ENCODE peak calls at places on chromosomes 12 and 14, in four cellular contexts. E, N, P and G are unnamed samples.

GRCh38 chr12:109896188-109896587 is 3.9 kb upstream of the TCHP start:
- DNase-seq in E (no peak), P (no peak), N (no peak), G (no peak)

GRCh38 chr12:57474430-57474829 is 5.2 kb downstream of the ARHGAP9 start:
- DNase-seq in N (no peak), P (no peak), E (no peak), G (no peak)

GRCh38 chr12:50665170-50665569 is 98.7 kb upstream of the ATF1 start:
- DNase-seq in P (no peak), E (no peak), N (no peak), G (no peak)

GRCh38 chr14:38255673-38256357 is at the start of gene CLEC14A:
- DNase-seq in N (no peak), E (peak), P (peak), G (peak)

GRCh38 chr12:20520572-20520971 is 152.2 kb downstream of the PDE3A start:
- DNase-seq in E (no peak), P (no peak), N (no peak), G (no peak)

GRCh38 chr14:100878271-100879146 is 25.0 kb downstream of the RTL1 start:
- DNase-seq in N (no peak), E (no peak), P (no peak), G (no peak)

GRCh38 chr14:87529081-87529480 is 463.9 kb downstream of the GALC start:
- DNase-seq in P (no peak), E (peak), N (no peak), G (no peak)

GRCh38 chr12:121797937-121798801 is 4.7 kb upstream of the RHOF start:
- DNase-seq in E (peak), N (peak), P (peak), G (no peak)

GRCh38 chr14:54133896-54134295 is 177.3 kb upstream of the BMP4 start:
- DNase-seq in E (no peak), P (no peak), N (peak), G (no peak)

GRCh38 chr14:61250063-61250462 is 31.1 kb downstream of the TMEM30B start:
- DNase-seq in P (no peak), N (no peak), E (no peak), G (no peak)

GRCh38 chr14:76759589-76759988 is 1.7 kb upstream of the VASH1 start:
- DNase-seq in E (no peak), N (no peak), P (no peak), G (no peak)

GRCh38 chr12:121364657-121365265 is 12.6 kb upstream of the ANAPC5 start:
- DNase-seq in P (no peak), N (peak), E (no peak), G (no peak)

GRCh38 chr12:39103552-39104165 is 198.3 kb upstream of the CPNE8 start:
- DNase-seq in E (peak), N (no peak), P (no peak), G (no peak)

DNA sequence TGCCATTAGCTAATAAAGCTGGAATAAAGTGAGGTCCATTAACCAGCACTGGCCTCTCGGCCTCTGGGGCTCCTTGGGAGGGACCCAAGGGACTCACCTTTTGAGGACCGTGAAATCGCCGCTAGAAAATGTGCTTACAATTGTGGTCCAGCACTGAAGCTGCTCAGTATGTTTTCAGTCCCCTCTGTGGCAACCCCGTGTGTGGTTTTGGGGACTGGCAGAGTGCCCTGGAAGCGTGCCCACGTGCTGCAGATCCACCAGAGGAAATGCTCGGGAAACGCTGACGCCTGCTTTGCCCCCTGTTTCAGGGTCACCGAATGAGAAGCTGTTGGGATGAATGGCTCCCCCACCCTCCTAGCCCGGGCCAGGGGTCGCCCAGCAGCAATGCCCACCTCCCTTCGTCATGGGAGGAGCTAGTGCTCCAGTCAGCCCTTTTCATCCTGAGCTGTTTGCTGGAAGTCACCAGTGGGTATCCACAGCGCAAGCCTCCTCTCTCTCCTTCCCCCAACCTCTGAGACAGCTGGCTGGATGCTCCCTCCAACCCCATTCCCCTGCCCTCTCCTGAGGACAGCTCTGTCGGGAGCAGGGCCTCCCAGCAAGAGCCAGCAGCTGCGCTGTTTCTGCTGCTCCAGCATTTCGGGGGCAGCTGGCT is 33.1 kb upstream of the PPP1R13B start:
- DNase-seq in P (peak), N (peak), E (no peak), G (peak)
- H3K4me3 ChIP-seq in P (peak), N (no peak), E (no peak), G (peak)

GRCh38 chr12:601976-602699 is 61.1 kb downstream of the NINJ2 start:
- DNase-seq in E (no peak), P (no peak), N (no peak), G (no peak)

GRCh38 chr12:602700-603068 is 60.6 kb downstream of the NINJ2 start:
- DNase-seq in N (no peak), P (no peak), E (no peak), G (no peak)

GRCh38 chr12:599756-600155 is 63.5 kb downstream of the NINJ2 start:
- DNase-seq in N (no peak), E (no peak), P (peak), G (no peak)

GRCh38 chr12:593396-593976 is 69.8 kb downstream of the NINJ2 start:
- DNase-seq in E (no peak), N (no peak), P (no peak), G (no peak)

DNA sequence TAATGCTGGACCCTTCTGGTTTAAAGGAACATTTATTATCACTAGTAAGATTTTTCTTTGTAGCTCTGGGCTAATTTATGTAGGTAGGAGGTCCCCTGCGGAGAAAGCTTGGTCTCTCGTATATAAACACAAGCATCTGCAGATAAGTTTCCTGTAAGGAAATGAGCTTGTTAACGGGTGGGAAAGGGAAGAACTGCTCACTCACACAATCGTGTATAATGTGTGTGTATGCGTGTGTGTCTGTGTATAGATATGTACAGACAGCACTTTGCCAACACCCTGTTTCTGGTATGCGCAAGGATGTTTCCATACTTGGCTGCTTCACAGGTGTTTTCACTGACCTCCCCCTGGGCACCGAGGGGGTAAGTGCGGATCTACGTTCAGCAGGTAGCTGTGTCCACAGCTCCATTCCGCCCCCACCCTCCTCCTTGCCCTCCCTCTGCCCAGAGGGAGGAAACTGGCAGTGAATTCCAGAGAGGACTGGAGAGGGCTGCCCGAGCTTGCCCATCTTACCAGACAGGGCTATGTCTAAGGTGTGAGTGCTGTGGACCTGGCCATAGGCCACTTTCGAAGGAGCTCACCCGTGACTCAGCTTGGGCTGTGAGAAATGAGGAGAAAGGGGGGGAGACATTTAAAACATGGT is 65.2 kb downstream of the NINJ2 start:
- DNase-seq in E (no peak), N (no peak), P (no peak), G (no peak)
- TF ChIP-seq CTCF in E (no peak), N (no peak), P (no peak), G (no peak)

GRCh38 chr14:32896979-32897723 is 41.5 kb upstream of the NPAS3 start:
- DNase-seq in P (no peak), N (peak), E (no peak), G (no peak)
- H3K4me3 ChIP-seq in P (peak), N (peak), E (no peak), G (peak)

GRCh38 chr14:20802341-20803084 is at the start of gene RNASE1:
- DNase-seq in E (no peak), P (no peak), N (no peak), G (peak)
- TF ChIP-seq CTCF in E (no peak), P (no peak), N (no peak), G (no peak)

GRCh38 chr14:50083467-50084337 is 32.7 kb downstream of the VCPKMT start:
- DNase-seq in P (peak), E (no peak), N (peak), G (no peak)

GRCh38 chr14:50082308-50082742 is 34.0 kb downstream of the VCPKMT start:
- DNase-seq in P (no peak), E (no peak), N (no peak), G (no peak)

GRCh38 chr14:50084666-50085065 is 31.7 kb downstream of the VCPKMT start:
- DNase-seq in E (no peak), P (no peak), N (no peak), G (no peak)

GRCh38 chr14:50085570-50086315 is 30.6 kb downstream of the VCPKMT start:
- DNase-seq in P (no peak), E (no peak), N (peak), G (no peak)

DNA sequence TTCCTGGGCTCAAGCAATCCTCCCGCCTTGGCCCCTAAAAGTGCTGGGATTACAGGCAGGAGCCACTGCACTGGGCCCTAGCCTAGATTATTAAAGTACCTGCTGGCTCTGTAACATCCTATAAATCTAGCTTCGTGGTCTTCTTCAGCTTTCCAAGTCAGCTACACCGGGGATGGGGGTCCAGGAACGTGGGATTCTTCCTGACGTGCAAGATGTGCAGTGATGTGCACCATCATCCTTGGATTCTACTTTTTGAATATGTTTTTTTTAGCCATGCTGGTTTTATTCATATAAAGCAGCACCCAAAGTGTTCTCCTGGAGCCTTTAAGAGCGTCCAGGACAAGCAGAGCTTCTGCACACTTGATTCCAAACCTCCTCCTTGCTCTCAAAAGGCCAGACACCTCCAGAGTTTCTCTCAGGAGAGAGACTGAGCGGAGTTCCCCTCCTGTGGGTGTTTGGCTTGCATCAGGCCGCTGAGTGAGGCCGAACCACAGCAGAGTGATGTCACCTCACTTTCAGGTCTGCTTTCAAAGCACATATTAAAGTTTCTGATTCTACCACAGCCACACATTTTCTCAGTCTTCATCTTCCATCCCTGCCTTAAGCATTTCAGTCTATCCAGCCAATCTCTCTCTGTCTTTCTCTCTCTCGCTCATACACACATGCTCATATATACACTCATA is 33.4 kb downstream of the VCPKMT start:
- DNase-seq in N (peak), P (no peak), E (no peak), G (no peak)
- H3K4me3 ChIP-seq in N (no peak), P (no peak), E (no peak), G (no peak)

DNA sequence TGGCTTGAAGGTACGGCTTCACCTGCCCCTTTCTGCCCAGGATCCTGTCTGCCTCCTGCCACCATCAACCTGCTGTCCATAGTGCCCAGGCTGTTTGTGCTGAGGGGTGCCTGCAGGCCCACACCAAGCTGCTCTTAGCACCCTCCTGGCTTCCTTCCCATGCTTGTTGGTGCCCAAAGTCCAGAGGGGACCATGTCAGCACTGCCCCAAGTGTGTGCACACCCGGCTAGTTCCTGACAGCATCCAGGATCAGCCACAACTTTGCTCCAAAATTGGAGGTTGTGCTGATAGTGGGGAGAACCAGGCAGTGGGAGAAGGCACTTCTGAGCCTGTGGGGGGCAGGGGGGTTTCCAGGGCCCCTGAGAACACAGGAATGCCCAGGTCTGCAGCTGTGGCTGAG is 44.5 kb upstream of the PRPF39 start:
- DNase-seq in P (peak), N (no peak), E (no peak), G (no peak)
- TF ChIP-seq CTCF in P (no peak), N (no peak), E (no peak), G (no peak)

GRCh38 chr14:32939254-32940065 is 781 bp downstream of the NPAS3 start:
- DNase-seq in E (peak), N (peak), P (peak), G (no peak)
- H3K4me3 ChIP-seq in E (peak), N (peak), P (peak), G (peak)

DNA sequence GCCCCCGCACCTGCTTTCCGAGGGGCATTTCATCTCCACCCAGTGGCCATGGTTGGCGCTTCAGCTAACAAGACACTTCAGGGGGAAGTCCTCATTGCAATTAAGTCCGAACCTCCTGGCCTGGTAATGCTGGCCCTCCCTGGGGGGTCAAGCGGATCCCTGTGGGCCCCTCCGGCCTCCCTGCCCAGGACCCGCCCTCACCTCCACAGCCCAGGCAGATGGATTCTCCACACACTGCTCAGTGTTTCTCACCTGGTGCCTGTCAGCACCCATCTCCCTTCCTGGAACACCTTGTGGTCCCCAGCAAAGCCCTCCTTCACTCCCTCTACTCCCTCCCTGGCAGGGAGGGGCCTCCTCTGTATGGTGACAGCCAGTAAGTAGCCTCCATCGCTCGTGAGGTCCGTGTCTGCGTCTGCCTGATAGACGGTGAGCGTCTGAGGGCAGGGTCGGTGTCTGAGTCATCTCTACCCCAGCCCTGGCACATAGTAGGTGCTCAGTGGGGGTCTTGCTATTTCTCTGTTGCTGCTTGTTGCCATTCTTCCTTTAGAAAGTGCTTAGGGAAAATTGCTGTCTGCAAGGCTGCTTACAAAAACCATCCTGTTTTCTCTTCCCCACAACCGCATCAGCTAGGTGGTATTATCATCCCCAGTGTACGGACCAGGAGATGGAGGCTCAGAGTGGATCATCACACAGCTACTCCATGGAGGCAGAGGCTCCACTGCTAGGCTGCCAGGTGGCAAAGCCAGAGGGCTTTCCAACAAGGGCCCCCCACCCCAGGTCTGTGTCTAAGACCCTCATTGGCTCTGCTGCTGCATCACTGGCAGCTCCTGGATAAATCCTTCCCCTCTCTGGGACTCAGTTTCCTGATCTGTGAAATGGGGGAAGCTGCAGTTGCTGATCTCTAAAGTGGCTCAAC is 39.7 kb upstream of the EML1 start:
- DNase-seq in E (peak), P (no peak), N (no peak), G (no peak)
- TF ChIP-seq CTCF in E (no peak), P (no peak), N (peak), G (no peak)

GRCh38 chr12:56315626-56316473 is at the start of gene CNPY2:
- DNase-seq in P (peak), N (peak), E (peak), G (peak)
- H3K4me3 ChIP-seq in P (peak), N (peak), E (peak), G (peak)

GRCh38 chr12:127149226-127149964 is 1117.6 kb upstream of the TMEM132C start:
- DNase-seq in N (peak), E (no peak), P (no peak), G (no peak)

GRCh38 chr12:127150028-127150427 is 1116.9 kb upstream of the TMEM132C start:
- DNase-seq in P (no peak), N (no peak), E (no peak), G (no peak)

GRCh38 chr12:127148318-127148717 is 1118.7 kb upstream of the TMEM132C start:
- DNase-seq in P (no peak), N (no peak), E (no peak), G (no peak)

GRCh38 chr12:127147724-127148123 is 1119.2 kb upstream of the TMEM132C start:
- DNase-seq in P (no peak), E (peak), N (no peak), G (no peak)

DNA sequence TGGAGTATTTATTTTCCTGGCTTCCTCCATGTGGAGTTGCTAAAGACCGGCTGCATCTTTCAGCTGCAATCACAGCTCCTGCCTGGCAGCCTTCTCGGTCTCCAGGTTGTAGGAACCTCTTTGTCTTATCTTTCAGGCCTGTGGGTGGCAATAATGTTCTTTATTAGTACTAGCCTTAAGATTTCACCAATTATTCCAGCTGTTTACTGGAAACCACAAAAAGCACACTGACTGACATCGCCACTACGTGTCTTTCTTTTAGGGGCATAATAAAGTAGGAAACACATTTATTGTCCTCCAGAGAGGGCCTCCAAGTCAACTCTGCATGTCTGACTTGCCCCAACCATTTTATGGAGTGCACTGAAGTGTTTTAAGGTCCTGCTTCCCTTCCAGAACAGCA is 1116.5 kb upstream of the TMEM132C start:
- DNase-seq in P (no peak), E (no peak), N (no peak), G (no peak)
- TF ChIP-seq CTCF in P (no peak), E (no peak), N (no peak), G (no peak)